ENCODE peak calls at places on chromosome 13, in five cellular contexts. V, N, R, X and K are unnamed samples.

GRCh38 chr13:23679214-23679613 is 109.0 kb downstream of the TNFRSF19 start:
- DNase-seq in V (no peak), N (no peak), R (no peak), X (no peak), K (no peak)

GRCh38 chr13:98324105-98324504 is 147.0 kb upstream of the RNF113B start:
- DNase-seq in V (no peak), N (no peak), R (no peak), X (no peak), K (peak)

GRCh38 chr13:60448907-60449510 is 52.0 kb downstream of the TDRD3 start:
- DNase-seq in V (no peak), N (no peak), R (no peak), X (peak), K (peak)

GRCh38 chr13:39804332-39805231 is 149.1 kb downstream of the COG6 start:
- DNase-seq in V (no peak), N (no peak), R (no peak), X (no peak), K (no peak)

GRCh38 chr13:47455581-47455980 is 545.5 kb downstream of the SUCLA2 start:
- DNase-seq in V (peak), N (no peak), R (no peak), X (no peak), K (peak)

GRCh38 chr13:52454459-52454824 is 836 bp upstream of the CKAP2 start:
- DNase-seq in V (no peak), N (no peak), R (no peak), X (no peak), K (peak)

GRCh38 chr13:86051134-86052103 is 252.2 kb upstream of the SLITRK6 start:
- DNase-seq in V (no peak), N (no peak), R (no peak), X (no peak), K (no peak)

GRCh38 chr13:95420501-95420900 is 119.2 kb upstream of the ABCC4 start:
- DNase-seq in V (peak), N (no peak), R (no peak), X (no peak), K (no peak)

GRCh38 chr13:79722885-79723445 is 242.0 kb downstream of the NDFIP2 start:
- DNase-seq in V (no peak), N (no peak), R (no peak), X (no peak), K (peak)

GRCh38 chr13:44313674-44314073 is 60.0 kb upstream of the SERP2 start:
- DNase-seq in V (no peak), N (no peak), R (no peak), X (peak), K (peak)

DNA sequence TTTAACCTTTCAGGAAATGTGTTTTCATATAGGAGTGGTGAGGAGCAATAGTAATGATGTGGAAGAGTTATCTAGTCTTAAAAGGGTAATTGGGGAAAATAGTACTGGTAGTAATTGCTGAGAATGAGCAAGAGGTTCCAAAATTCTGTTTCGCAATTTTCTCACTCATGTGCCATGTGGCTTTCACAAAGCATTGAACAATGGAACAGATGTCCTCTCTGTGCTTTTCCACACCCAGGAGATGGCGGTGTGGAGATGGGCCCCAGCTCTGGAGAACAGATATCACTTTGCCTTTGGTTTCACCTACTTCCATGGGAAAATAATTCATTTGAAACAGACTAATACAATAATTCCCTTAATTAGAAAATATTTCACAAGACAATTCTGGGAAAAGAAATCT is 170.0 kb upstream of the SLC10A2 start:
- DNase-seq in V (no peak), N (no peak), R (no peak), X (peak), K (peak)
- TF ChIP-seq CTCF in V (no peak), N (no peak), R (no peak), X (peak), K (peak)

DNA sequence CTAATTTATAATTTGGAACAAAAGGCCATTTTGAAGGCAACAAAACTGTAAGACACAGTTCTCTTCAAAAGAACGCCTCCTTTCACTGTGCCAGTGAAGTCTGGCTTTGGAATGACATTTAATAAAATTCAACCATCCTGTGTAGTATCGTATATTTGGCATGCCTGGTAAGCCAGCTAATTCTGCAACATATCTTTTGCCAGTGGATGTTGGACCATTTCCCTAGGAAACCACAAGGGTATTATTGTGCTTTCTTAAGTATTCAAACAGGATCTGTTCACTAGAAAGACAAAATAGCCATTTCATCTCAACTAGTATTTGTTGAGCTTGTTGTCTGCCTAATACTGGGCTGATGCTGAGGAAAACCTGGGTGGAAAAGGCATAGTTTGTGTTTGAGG is 111.6 kb downstream of the RGCC start:
- DNase-seq in V (no peak), N (no peak), R (no peak), X (no peak), K (peak)
- TF ChIP-seq CTCF in V (no peak), N (no peak), R (no peak), X (no peak), K (peak)

DNA sequence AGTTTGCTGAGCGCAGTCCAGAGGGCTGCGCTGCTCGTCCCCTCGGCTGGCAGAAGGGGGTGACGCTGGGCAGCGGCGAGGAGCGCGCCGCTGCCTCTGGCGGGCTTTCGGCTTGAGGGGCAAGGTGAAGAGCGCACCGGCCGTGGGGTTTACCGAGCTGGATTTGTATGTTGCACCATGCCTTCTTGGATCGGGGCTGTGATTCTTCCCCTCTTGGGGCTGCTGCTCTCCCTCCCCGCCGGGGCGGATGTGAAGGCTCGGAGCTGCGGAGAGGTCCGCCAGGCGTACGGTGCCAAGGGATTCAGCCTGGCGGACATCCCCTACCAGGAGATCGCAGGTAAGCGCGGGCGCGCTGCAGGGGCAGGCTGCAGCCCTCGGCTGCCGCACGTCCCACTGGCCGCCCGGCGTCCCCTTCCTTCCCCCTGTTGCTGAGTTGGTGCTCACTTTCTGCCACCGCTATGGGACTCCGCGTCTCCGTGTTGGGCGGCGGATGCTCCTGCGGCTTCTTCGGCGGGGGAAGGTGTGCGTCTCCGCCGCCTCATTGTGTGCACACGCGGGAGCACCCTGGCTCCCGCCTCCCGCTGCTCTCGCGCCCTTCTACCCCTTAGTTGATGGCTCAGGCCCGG is 786 bp downstream of the GPC6 start:
- DNase-seq in V (peak), N (no peak), R (peak), X (peak), K (peak)
- TF ChIP-seq CTCF in V (no peak), N (no peak), R (no peak), X (no peak), K (peak)

GRCh38 chr13:41411536-41411935 is 45.8 kb upstream of the RGCC start:
- DNase-seq in V (peak), N (no peak), R (no peak), X (peak), K (peak)
- TF ChIP-seq CTCF in V (no peak), N (no peak), R (no peak), X (peak), K (peak)

GRCh38 chr13:50909605-50910482 is at the start of gene RNASEH2B:
- DNase-seq in V (peak), N (peak), R (peak), X (peak), K (peak)
- TF ChIP-seq CTCF in V (no peak), N (no peak), R (no peak), X (no peak), K (no peak)

GRCh38 chr13:113001251-113002140 is 32.5 kb downstream of the MCF2L start:
- DNase-seq in V (no peak), N (no peak), R (peak), X (peak), K (no peak)

GRCh38 chr13:113004126-113004525 is 35.1 kb downstream of the MCF2L start:
- DNase-seq in V (no peak), N (no peak), R (no peak), X (no peak), K (no peak)

GRCh38 chr13:113002891-113003290 is 33.9 kb downstream of the MCF2L start:
- DNase-seq in V (no peak), N (no peak), R (no peak), X (no peak), K (no peak)

GRCh38 chr13:113000575-113000974 is 31.6 kb downstream of the MCF2L start:
- DNase-seq in V (no peak), N (no peak), R (no peak), X (no peak), K (no peak)

GRCh38 chr13:113002206-113002821 is 33.3 kb downstream of the MCF2L start:
- DNase-seq in V (peak), N (no peak), R (no peak), X (peak), K (no peak)
- TF ChIP-seq CTCF in V (peak), N (no peak), R (peak), X (peak), K (peak)

GRCh38 chr13:78376822-78377221 is 226.5 kb downstream of the POU4F1 start:
- DNase-seq in V (no peak), N (no peak), R (no peak), X (no peak), K (no peak)
- TF ChIP-seq CTCF in V (no peak), N (no peak), R (no peak), X (no peak), K (no peak)

DNA sequence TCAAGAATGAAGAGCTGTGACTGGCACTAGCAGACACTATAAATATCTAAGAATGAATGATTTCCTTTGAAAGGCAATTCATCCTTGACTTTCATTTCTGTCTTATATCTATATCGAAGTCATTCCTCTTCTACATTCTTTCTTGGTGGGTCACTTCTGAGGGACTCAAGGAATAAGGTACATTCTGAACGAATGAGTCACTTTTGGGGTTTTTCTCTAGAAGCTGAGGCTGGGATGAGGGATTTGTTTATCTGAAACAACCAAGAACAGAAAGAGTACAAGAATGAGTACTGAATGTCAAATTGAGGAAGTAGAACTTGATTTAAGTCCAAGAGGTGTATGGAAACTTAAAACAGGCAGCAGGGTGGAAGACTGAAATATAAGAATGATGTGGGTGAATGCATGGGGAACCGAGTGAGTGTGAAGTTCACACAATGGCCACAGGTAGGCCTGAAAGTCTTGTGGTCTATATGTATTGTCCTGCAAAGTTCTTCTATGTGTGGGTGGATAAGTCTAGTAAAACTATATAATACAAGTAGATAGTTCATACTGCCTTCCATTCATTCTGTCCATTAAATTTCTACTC is 343.9 kb downstream of the OXGR1 start:
- DNase-seq in V (no peak), N (no peak), R (no peak), X (no peak), K (peak)
- TF ChIP-seq CTCF in V (no peak), N (no peak), R (no peak), X (no peak), K (peak)

GRCh38 chr13:91046715-91047327 is 300.7 kb upstream of the MIR17HG start:
- DNase-seq in V (no peak), N (no peak), R (no peak), X (no peak), K (no peak)

GRCh38 chr13:91042870-91043269 is 304.6 kb upstream of the MIR17HG start:
- DNase-seq in V (no peak), N (no peak), R (no peak), X (no peak), K (no peak)

GRCh38 chr13:91045351-91046034 is 302.0 kb upstream of the MIR17HG start:
- DNase-seq in V (no peak), N (no peak), R (no peak), X (peak), K (no peak)
- TF ChIP-seq CTCF in V (no peak), N (no peak), R (no peak), X (peak), K (no peak)

GRCh38 chr13:106376411-106377112 is 158.9 kb downstream of the EFNB2 start:
- DNase-seq in V (no peak), N (no peak), R (no peak), X (peak), K (peak)
- TF ChIP-seq CTCF in V (no peak), N (no peak), R (no peak), X (peak), K (no peak)